ENCODE peak calls at places on chromosomes 13 and 19, in nine cellular contexts. S, V, X, O, D, Q, Y, H and E are unnamed samples.

GRCh38 chr19:8528500-8528899 is 14.5 kb upstream of the ZNF414 start:
- DNase-seq in S (no peak), V (no peak), X (no peak), O (no peak), D (no peak), Q (no peak), Y (no peak), H (peak), E (no peak)

GRCh38 chr13:25085125-25085742 is 10.7 kb upstream of the PABPC3 start:
- DNase-seq in S (peak), V (no peak), X (peak), O (no peak), D (peak), Q (peak), Y (no peak), H (peak), E (peak)

GRCh38 chr13:44989941-44990340 is 603 bp downstream of the GPALPP1 start:
- DNase-seq in S (peak), V (no peak), X (no peak), O (no peak), D (no peak), Q (peak), Y (no peak), H (no peak), E (no peak)

GRCh38 chr13:93862259-93862658 is 617.2 kb downstream of the DCT start:
- DNase-seq in S (no peak), V (no peak), X (no peak), O (no peak), D (no peak), Q (no peak), Y (no peak), H (peak), E (peak)

GRCh38 chr13:81929988-81930387 is 1589.1 kb upstream of the SPRY2 start:
- DNase-seq in S (peak), V (no peak), X (no peak), O (no peak), D (no peak), Q (no peak), Y (no peak), H (peak), E (peak)

GRCh38 chr13:36979361-36980040 is 19.6 kb downstream of the ALG5 start:
- DNase-seq in S (no peak), V (no peak), X (no peak), O (no peak), D (peak), Q (no peak), Y (no peak), H (peak), E (peak)

GRCh38 chr19:33402421-33403220 is 29.1 kb downstream of the CEBPG start:
- DNase-seq in S (peak), V (no peak), X (peak), O (no peak), D (no peak), Q (no peak), Y (no peak), H (no peak), E (no peak)

GRCh38 chr19:18611327-18612050 is 1.2 kb upstream of the TMEM59L start:
- DNase-seq in S (no peak), V (no peak), X (no peak), O (no peak), D (no peak), Q (no peak), Y (no peak), H (no peak), E (no peak)

GRCh38 chr19:3606690-3607289 is at the start of gene TBXA2R:
- DNase-seq in S (peak), V (peak), X (peak), O (peak), D (peak), Q (peak), Y (peak), H (peak), E (peak)

GRCh38 chr19:7673995-7674667 is 2.8 kb upstream of the MCEMP1 start:
- DNase-seq in S (peak), V (peak), X (peak), O (peak), D (peak), Q (peak), Y (no peak), H (peak), E (peak)

GRCh38 chr19:44886141-44886540 is 4.9 kb upstream of the TOMM40 start:
- DNase-seq in S (no peak), V (no peak), X (no peak), O (no peak), D (no peak), Q (no peak), Y (no peak), H (no peak), E (no peak)

GRCh38 chr13:94617389-94618000 is 15.8 kb downstream of the GPR180 start:
- DNase-seq in S (no peak), V (no peak), X (no peak), O (no peak), D (no peak), Q (peak), Y (no peak), H (peak), E (peak)

GRCh38 chr13:38898481-38898880 is 92.2 kb downstream of the STOML3 start:
- DNase-seq in S (no peak), V (no peak), X (no peak), O (no peak), D (no peak), Q (no peak), Y (no peak), H (no peak), E (no peak)

GRCh38 chr13:100197591-100198365 is 108.9 kb downstream of the PCCA start:
- DNase-seq in S (peak), V (no peak), X (peak), O (no peak), D (no peak), Q (no peak), Y (no peak), H (no peak), E (no peak)

GRCh38 chr19:46574533-46574932 is 26.6 kb upstream of the CALM3 start:
- DNase-seq in S (no peak), V (no peak), X (no peak), O (no peak), D (no peak), Q (no peak), Y (no peak), H (no peak), E (peak)

GRCh38 chr19:50772408-50773311 is 2.4 kb downstream of the GPR32 start:
- DNase-seq in S (no peak), V (no peak), X (no peak), O (no peak), D (no peak), Q (peak), Y (no peak), H (peak), E (peak)
- H3K4me3 ChIP-seq in S (no peak), V (no peak), X (no peak), O (no peak), D (no peak), Q (no peak), Y (no peak), H (no peak), E (no peak)

GRCh38 chr13:73040968-73041580 is 17.7 kb upstream of the KLF5 start:
- DNase-seq in S (no peak), V (no peak), X (peak), O (no peak), D (no peak), Q (no peak), Y (no peak), H (no peak), E (no peak)

GRCh38 chr13:73038064-73038463 is 20.7 kb upstream of the KLF5 start:
- DNase-seq in S (no peak), V (no peak), X (no peak), O (no peak), D (no peak), Q (no peak), Y (no peak), H (no peak), E (no peak)

GRCh38 chr13:73036566-73036965 is 22.2 kb upstream of the KLF5 start:
- DNase-seq in S (no peak), V (no peak), X (no peak), O (no peak), D (no peak), Q (no peak), Y (no peak), H (no peak), E (no peak)

GRCh38 chr13:73040479-73040878 is 18.3 kb upstream of the KLF5 start:
- DNase-seq in S (no peak), V (no peak), X (no peak), O (no peak), D (no peak), Q (no peak), Y (no peak), H (no peak), E (no peak)

GRCh38 chr13:73039201-73040108 is 19.4 kb upstream of the KLF5 start:
- DNase-seq in S (no peak), V (no peak), X (no peak), O (no peak), D (no peak), Q (no peak), Y (no peak), H (no peak), E (no peak)
- TF ChIP-seq CTCF in S (no peak), V (no peak), X (no peak), O (no peak), D (no peak), Q (no peak), Y (no peak), H (no peak), E (no peak)

GRCh38 chr13:51806571-51806970 is 2.6 kb upstream of the DHRS12 start:
- DNase-seq in S (peak), V (no peak), X (no peak), O (no peak), D (no peak), Q (peak), Y (no peak), H (peak), E (peak)

GRCh38 chr13:51805925-51806324 is 2.0 kb upstream of the DHRS12 start:
- DNase-seq in S (no peak), V (no peak), X (no peak), O (no peak), D (no peak), Q (no peak), Y (no peak), H (no peak), E (no peak)

GRCh38 chr13:51803422-51804294 is at the start of gene DHRS12:
- DNase-seq in S (peak), V (peak), X (peak), O (peak), D (peak), Q (peak), Y (peak), H (peak), E (peak)

GRCh38 chr13:51804295-51805172 is 571 bp upstream of the DHRS12 start:
- DNase-seq in S (no peak), V (no peak), X (peak), O (peak), D (no peak), Q (no peak), Y (no peak), H (no peak), E (no peak)

GRCh38 chr13:51805313-51805712 is 1.4 kb upstream of the DHRS12 start:
- DNase-seq in S (no peak), V (no peak), X (no peak), O (no peak), D (no peak), Q (no peak), Y (no peak), H (no peak), E (no peak)
- H3K4me3 ChIP-seq in S (no peak), V (peak), X (no peak), O (peak), D (no peak), Q (peak), Y (peak), H (no peak), E (no peak)

GRCh38 chr19:49988433-49988832 is 27.5 kb upstream of the SIGLEC11 start:
- DNase-seq in S (peak), V (no peak), X (no peak), O (no peak), D (peak), Q (no peak), Y (no peak), H (peak), E (peak)

GRCh38 chr19:49986354-49986753 is 25.4 kb upstream of the SIGLEC11 start:
- DNase-seq in S (no peak), V (no peak), X (no peak), O (no peak), D (no peak), Q (no peak), Y (no peak), H (no peak), E (no peak)

GRCh38 chr19:49988007-49988406 is 27.0 kb upstream of the SIGLEC11 start:
- DNase-seq in S (no peak), V (no peak), X (no peak), O (no peak), D (no peak), Q (no peak), Y (no peak), H (no peak), E (no peak)

GRCh38 chr19:49985926-49986325 is 25.0 kb upstream of the SIGLEC11 start:
- DNase-seq in S (no peak), V (no peak), X (no peak), O (no peak), D (no peak), Q (no peak), Y (no peak), H (no peak), E (no peak)

DNA sequence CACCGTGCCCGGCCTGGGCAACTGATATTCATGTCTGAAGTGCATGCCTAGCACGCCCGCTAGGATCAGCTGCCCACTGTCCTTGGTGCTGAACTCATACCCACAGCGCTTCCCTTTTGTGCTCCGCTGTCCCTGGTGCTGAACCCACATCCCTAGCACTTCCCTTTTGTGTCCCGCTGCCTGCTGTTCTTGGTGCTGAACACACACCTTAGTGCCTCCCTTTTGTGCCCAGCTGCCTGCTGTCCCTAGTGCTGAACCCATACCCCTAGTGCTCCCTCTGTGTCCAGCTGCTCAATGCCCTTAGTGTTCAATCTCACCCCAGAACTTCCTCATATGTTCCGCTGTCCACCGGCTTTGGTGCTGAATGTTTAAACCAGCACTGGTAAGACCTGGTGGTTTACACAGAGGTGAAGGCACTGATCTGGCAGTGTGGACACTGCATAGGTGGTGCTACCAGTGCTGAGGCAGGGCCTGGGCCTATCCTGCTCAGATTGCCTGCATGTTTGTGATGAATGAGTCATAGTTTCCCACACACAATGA is 26.3 kb upstream of the SIGLEC11 start:
- DNase-seq in S (peak), V (peak), X (peak), O (peak), D (peak), Q (peak), Y (peak), H (peak), E (peak)
- TF ChIP-seq CTCF in S (peak), V (no peak), X (no peak), O (no peak), D (no peak), Q (no peak), Y (no peak), H (peak), E (no peak)

GRCh38 chr13:101767096-101767495 is 314.6 kb downstream of the ITGBL1 start:
- DNase-seq in S (no peak), V (no peak), X (no peak), O (no peak), D (no peak), Q (no peak), Y (no peak), H (no peak), E (no peak)
- H3K4me3 ChIP-seq in S (no peak), V (no peak), X (no peak), O (no peak), D (no peak), Q (no peak), Y (no peak), H (no peak), E (no peak)